ENCODE peak calls at places on chromosomes 11 and 22, in eight cellular contexts. T is GM04504; P is endothelial cell of umbilical vein; Q is T-helper 1 cell; E is NT2/D1; X is H7; Y is KG1; F is activated CD4-positive, alpha-beta T cell treated with anti-CD3 and anti-CD28 coated beads, Interleukin-2, amount 10 ng/mL, durations not matched to agents 7 days and 5 days. J is an unnamed sample.

GRCh38 chr11:67452141-67452952 is at the start of gene GPR152:
- DNase-seq in E (no peak), X (peak), F (no peak), P (peak), T (no peak), Q (no peak), Y (no peak), J (no peak)

GRCh38 chr22:29269731-29270474 is 1.8 kb downstream of the EWSR1 start:
- DNase-seq in Y (no peak), P (peak), T (no peak), E (no peak), F (peak), X (no peak), Q (no peak), J (no peak)

GRCh38 chr22:39574779-39575551 is 4.4 kb downstream of the CACNA1I start:
- DNase-seq in T (peak), P (peak), E (no peak), Q (no peak), X (peak), Y (no peak), F (no peak), J (no peak)

GRCh38 chr11:62352355-62353336 is 15.4 kb downstream of the ASRGL1 start:
- DNase-seq in P (no peak), Y (no peak), Q (no peak), X (no peak), F (no peak), E (no peak), T (no peak), J (no peak)

GRCh38 chr11:70687716-70688115 is 289.4 kb downstream of the CTTN start:
- DNase-seq in Y (no peak), X (peak), F (no peak), E (no peak), T (no peak), Q (no peak), P (no peak), J (no peak)

GRCh38 chr11:12897867-12898266 is 111.2 kb upstream of the RASSF10 start:
- DNase-seq in X (no peak), F (no peak), Y (no peak), T (no peak), Q (no peak), E (no peak), P (no peak), J (no peak)

GRCh38 chr22:23269441-23270211 is 89.3 kb downstream of the BCR start:
- DNase-seq in E (no peak), Q (no peak), X (peak), Y (no peak), T (no peak), P (no peak), F (no peak), J (no peak)

GRCh38 chr11:3123316-3123715 is 41.8 kb downstream of the OSBPL5 start:
- DNase-seq in E (no peak), X (peak), F (no peak), P (no peak), Q (no peak), T (no peak), Y (no peak), J (no peak)

GRCh38 chr11:123505546-123506299 is 75.7 kb downstream of the GRAMD1B start:
- DNase-seq in Q (no peak), X (peak), T (no peak), Y (no peak), F (no peak), E (no peak), P (no peak), J (no peak)

GRCh38 chr11:69864589-69864929 is 45.3 kb upstream of the FGF3 start:
- DNase-seq in Y (no peak), F (no peak), Q (no peak), T (no peak), X (peak), E (no peak), P (no peak), J (no peak)

GRCh38 chr11:113528982-113529381 is 53.8 kb upstream of the DRD2 start:
- DNase-seq in P (no peak), X (no peak), F (no peak), Q (no peak), Y (no peak), E (no peak), T (no peak), J (no peak)

GRCh38 chr11:33248416-33248957 is 8.7 kb upstream of the HIPK3 start:
- DNase-seq in F (no peak), Y (no peak), T (peak), E (no peak), Q (no peak), P (no peak), X (no peak), J (no peak)

GRCh38 chr22:28024422-28024888 is 105.4 kb upstream of the PITPNB start:
- DNase-seq in X (no peak), Y (no peak), T (no peak), F (no peak), P (no peak), Q (no peak), E (no peak), J (no peak)

GRCh38 chr11:10594407-10594806 is 25.9 kb upstream of the LYVE1 start:
- DNase-seq in T (no peak), X (no peak), Q (no peak), F (no peak), Y (no peak), E (no peak), P (no peak), J (no peak)

GRCh38 chr11:125257751-125258150 is 93.2 kb downstream of the PKNOX2 start:
- DNase-seq in Q (no peak), Y (no peak), P (no peak), E (no peak), F (no peak), X (no peak), T (no peak), J (no peak)

GRCh38 chr22:21940521-21940920 is 12.1 kb downstream of the PPM1F start:
- DNase-seq in E (no peak), Q (no peak), T (no peak), Y (no peak), F (no peak), X (no peak), P (no peak), J (no peak)

GRCh38 chr11:28296426-28296825 is 188.2 kb downstream of the METTL15 start:
- DNase-seq in F (no peak), E (no peak), X (no peak), Y (no peak), Q (no peak), P (no peak), T (no peak), J (no peak)

GRCh38 chr22:40634119-40634903 is 2.2 kb downstream of the MRTFA start:
- DNase-seq in F (no peak), X (no peak), T (no peak), Y (no peak), Q (no peak), E (no peak), P (peak), J (no peak)

GRCh38 chr11:8253566-8253965 is 10.1 kb downstream of the LMO1 start:
- DNase-seq in Y (no peak), Q (no peak), P (no peak), F (no peak), E (no peak), T (no peak), X (no peak), J (no peak)

GRCh38 chr11:34512810-34513673 is 552 bp downstream of the ELF5 start:
- DNase-seq in P (peak), Y (peak), T (no peak), Q (no peak), F (peak), X (peak), E (peak), J (no peak)

GRCh38 chr22:47157093-47157420 is 394.6 kb downstream of the TBC1D22A start:
- DNase-seq in Y (no peak), X (no peak), T (no peak), F (no peak), P (no peak), E (no peak), Q (no peak), J (no peak)

GRCh38 chr22:38866399-38867123 is 5.5 kb downstream of the CBX6 start:
- DNase-seq in Y (no peak), F (no peak), E (no peak), P (no peak), X (peak), T (no peak), Q (no peak), J (no peak)

GRCh38 chr11:65592840-65593517 is 2.6 kb downstream of the KCNK7 start:
- DNase-seq in X (peak), T (no peak), P (no peak), F (no peak), E (no peak), Q (no peak), Y (no peak), J (no peak)

GRCh38 chr11:75490221-75491181 is 35.2 kb downstream of the GDPD5 start:
- DNase-seq in Y (no peak), X (peak), P (peak), T (no peak), F (no peak), E (peak), Q (no peak), J (no peak)

GRCh38 chr11:33268945-33269567 is 11.9 kb downstream of the HIPK3 start:
- DNase-seq in Y (no peak), P (no peak), Q (no peak), E (no peak), X (no peak), F (no peak), T (no peak), J (no peak)

GRCh38 chr22:42931421-42932196 is 74.5 kb upstream of the ARFGAP3 start:
- DNase-seq in P (no peak), Y (no peak), F (no peak), T (no peak), X (no peak), Q (no peak), E (no peak), J (no peak)

GRCh38 chr11:118834428-118835028 is 43.6 kb upstream of the DDX6 start:
- DNase-seq in E (no peak), F (no peak), Y (no peak), P (no peak), X (no peak), T (no peak), Q (no peak), J (no peak)

GRCh38 chr11:105821366-105821765 is 200.7 kb downstream of the MSANTD4 start:
- DNase-seq in T (no peak), E (no peak), F (no peak), X (no peak), Q (no peak), P (no peak), Y (no peak), J (no peak)

GRCh38 chr22:49053574-49053973 is 774.1 kb downstream of the BRD1 start:
- DNase-seq in X (peak), Y (no peak), P (no peak), Q (no peak), E (no peak), T (no peak), F (no peak), J (no peak)

GRCh38 chr11:66976048-66976467 is 954 bp downstream of the C11orf86 start:
- DNase-seq in E (peak), P (peak), F (no peak), X (peak), Q (no peak), Y (no peak), T (no peak), J (no peak)

GRCh38 chr11:19025799-19026406 is 34.6 kb downstream of the MRGPRX2 start:
- DNase-seq in P (peak), E (no peak), F (no peak), Q (no peak), X (no peak), Y (no peak), T (no peak), J (no peak)

GRCh38 chr22:35620624-35621245 is 3.6 kb upstream of the MB start:
- DNase-seq in F (no peak), T (peak), E (no peak), Y (no peak), Q (no peak), X (no peak), P (no peak), J (no peak)

GRCh38 chr22:36461665-36462474 is 19.6 kb downstream of the TXN2 start:
- DNase-seq in Y (no peak), F (no peak), X (peak), P (peak), E (peak), Q (no peak), T (no peak), J (no peak)

GRCh38 chr11:78768947-78769346 is 194.3 kb upstream of the NARS2 start:
- DNase-seq in Y (no peak), F (no peak), P (no peak), E (no peak), Q (no peak), X (no peak), T (no peak), J (no peak)

GRCh38 chr11:95512682-95513081 is 276.9 kb downstream of the FAM76B start:
- DNase-seq in X (no peak), Y (no peak), Q (no peak), E (no peak), T (peak), P (peak), F (no peak), J (no peak)

GRCh38 chr11:75430692-75431532 is 2.1 kb downstream of the KLHL35 start:
- DNase-seq in Y (no peak), Q (no peak), P (peak), X (no peak), T (no peak), E (no peak), F (no peak), J (no peak)

GRCh38 chr11:1640076-1640946 is 10.7 kb downstream of the KRTAP5-5 start:
- DNase-seq in F (peak), X (peak), T (no peak), P (no peak), Y (no peak), E (peak), Q (no peak), J (no peak)

GRCh38 chr11:67389477-67389876 is 2.3 kb upstream of the RAD9A start:
- DNase-seq in P (no peak), E (peak), X (peak), T (no peak), Q (no peak), F (peak), Y (no peak), J (no peak)

J was measured in T-helper 22 cell.